ENCODE peak calls at places on chromosomes 16 and 17, in eight cellular contexts. Y is epithelial cell of prostate; I is K562; F is psoas muscle; H is activated T-cell treated with anti-CD3 and anti-CD28 coated beads for 1 hour; A is ACHN; S is stimulated activated effector memory CD8-positive, alpha-beta T cell treated with anti-CD3 and anti-CD28 coated beads, Interleukin-12 subunit alpha, Interleukin-12 subunit beta, amount 100 ng/mL, for 72 hours; U is NCI-H1092. B is an unnamed sample.

GRCh38 chr17:65122836-65123756 is 14.1 kb upstream of the RGS9 start:
- DNase-seq in F (peak; percentile 90), S (peak; percentile 66), H (peak; percentile 68), I (peak; percentile 87), Y (peak; percentile 37), A (peak; percentile 94), U (peak; percentile 89), B (peak; percentile 80)

GRCh38 chr16:85733155-85733838 is 17.6 kb downstream of the C16orf74 start:
- DNase-seq in I (no peak), S (no peak), H (no peak), Y (no peak), F (peak; percentile 73), U (no peak), A (no peak), B (no peak)

GRCh38 chr17:12928736-12929135 is 89.1 kb downstream of the ELAC2 start:
- DNase-seq in A (peak; percentile 55), U (no peak), I (no peak), S (no peak), F (no peak), Y (no peak), H (no peak), B (no peak)

GRCh38 chr17:67608691-67609090 is 109.0 kb upstream of the NOL11 start:
- DNase-seq in F (no peak), Y (peak; percentile 87), S (no peak), H (no peak), A (no peak), U (no peak), I (no peak), B (no peak)

GRCh38 chr16:1379863-1380174 is 28.1 kb downstream of the GNPTG start:
- DNase-seq in A (no peak), U (no peak), Y (no peak), I (no peak), F (no peak), S (no peak), H (no peak), B (no peak)

GRCh38 chr17:69773081-69773480 is 301.9 kb upstream of the KCNJ16 start:
- DNase-seq in Y (no peak), A (no peak), S (no peak), H (no peak), I (no peak), F (no peak), U (no peak), B (no peak)

GRCh38 chr16:88116121-88116900 is 165.1 kb downstream of the BANP start:
- DNase-seq in U (peak; percentile 45), Y (no peak), A (peak; percentile 11), F (peak; percentile 53), S (no peak), H (no peak), I (no peak), B (no peak)

GRCh38 chr17:56594528-56595418 is 1.3 kb downstream of the NOG start:
- DNase-seq in A (peak; percentile 59), U (peak; percentile 4), F (no peak), I (no peak), S (peak; percentile 10), H (no peak), Y (no peak), B (no peak)

GRCh38 chr17:59901604-59902003 is 8.7 kb downstream of the RPS6KB1 start:
- DNase-seq in I (no peak), Y (no peak), S (no peak), U (no peak), H (no peak), F (no peak), A (no peak), B (no peak)

GRCh38 chr16:81641403-81642106 is 137.5 kb upstream of the PLCG2 start:
- DNase-seq in I (no peak), A (no peak), Y (no peak), H (no peak), S (no peak), U (peak; percentile 92), F (no peak), B (no peak)

GRCh38 chr17:2395258-2396170 is 5.3 kb downstream of the MNT start:
- DNase-seq in U (no peak), I (no peak), Y (no peak), F (peak; percentile 57), A (peak; percentile 67), S (no peak), H (no peak), B (no peak)

GRCh38 chr16:23129686-23130085 is 19.6 kb downstream of the USP31 start:
- DNase-seq in A (no peak), Y (no peak), F (no peak), S (no peak), U (no peak), I (no peak), H (no peak), B (no peak)

GRCh38 chr16:20377181-20377580 is 24.7 kb upstream of the UMOD start:
- DNase-seq in H (no peak), S (no peak), U (no peak), I (no peak), F (no peak), Y (no peak), A (no peak), B (no peak)

GRCh38 chr17:1267471-1267947 is 2.7 kb upstream of the BHLHA9 start:
- DNase-seq in I (no peak), Y (no peak), U (no peak), A (peak; percentile 11), S (no peak), H (no peak), F (no peak), B (no peak)

GRCh38 chr17:39954876-39955275 is 7.9 kb upstream of the GSDMA start:
- DNase-seq in A (no peak), F (no peak), U (no peak), H (no peak), Y (no peak), I (no peak), S (no peak), B (no peak)

GRCh38 chr17:9512323-9513168 is 63.1 kb downstream of the STX8 start:
- DNase-seq in U (no peak), F (no peak), H (no peak), S (no peak), Y (peak; percentile 45), I (no peak), A (peak; percentile 7), B (no peak)

GRCh38 chr17:61128671-61129115 is 270.9 kb upstream of the TBX2 start:
- DNase-seq in Y (no peak), F (no peak), S (no peak), H (no peak), I (no peak), A (no peak), U (no peak), B (no peak)

GRCh38 chr16:14444979-14445810 is 184.9 kb downstream of the PARN start:
- DNase-seq in S (no peak), I (no peak), U (no peak), A (no peak), H (no peak), Y (no peak), F (no peak), B (no peak)

GRCh38 chr16:27773344-27773743 is 223.4 kb downstream of the KATNIP start:
- DNase-seq in Y (no peak), H (no peak), I (no peak), F (no peak), A (no peak), U (no peak), S (no peak), B (no peak)

GRCh38 chr16:69861276-69862030 is 89.7 kb upstream of the CLEC18A start:
- DNase-seq in I (no peak), F (no peak), S (no peak), Y (no peak), A (no peak), H (no peak), U (peak; percentile 5), B (no peak)

GRCh38 chr17:48101012-48101720 is at the start of gene CBX1:
- DNase-seq in A (peak; percentile 96), U (peak; percentile 94), S (peak; percentile 90), I (peak; percentile 89), F (peak; percentile 96), Y (no peak), H (peak; percentile 90), B (peak; percentile 90)

GRCh38 chr16:50692999-50693781 is at the start of gene NOD2:
- DNase-seq in F (no peak), I (peak; percentile 64), S (no peak), A (peak; percentile 17), H (no peak), Y (no peak), U (no peak), B (no peak)

GRCh38 chr17:76492989-76493501 is 8.2 kb downstream of the RHBDF2 start:
- DNase-seq in A (no peak), Y (peak; percentile 8), I (no peak), U (no peak), F (peak; percentile 78), S (peak; percentile 44), H (no peak), B (no peak)

GRCh38 chr16:35910409-35910808 is 2451.0 kb downstream of the TP53TG3F start:
- DNase-seq in S (no peak), F (no peak), H (no peak), I (no peak), A (no peak), Y (no peak), U (no peak), B (no peak)

GRCh38 chr17:70040336-70040735 is 34.7 kb upstream of the KCNJ16 start:
- DNase-seq in I (no peak), S (no peak), Y (peak; percentile 29), F (no peak), H (no peak), U (no peak), A (no peak), B (no peak)

GRCh38 chr17:51165680-51166197 is 472 bp upstream of the NME2 start:
- DNase-seq in S (no peak), F (peak; percentile 57), I (peak; percentile 25), A (peak; percentile 39), H (no peak), U (no peak), Y (no peak), B (no peak)

GRCh38 chr17:74172700-74173099 is 30.8 kb upstream of the RPL38 start:
- DNase-seq in U (no peak), A (no peak), I (no peak), S (no peak), F (no peak), H (no peak), Y (no peak), B (no peak)